ENCODE peak calls at places on chromosome 4, in ten cellular contexts. Z is left ventricle myocardium inferior, N is GM20000, F is neural crest cell, K is MCF 10A, X is endothelial cell, I is OCI-LY7, H is lower lobe of right lung, B is ovary, M is uterus. Q is an unnamed sample.

GRCh38 chr4:47373174-47373573 is 90.3 kb downstream of the COMMD8 start:
- DNase-seq in Z (no peak), N (peak; percentile 31), F (no peak), K (no peak), X (no peak), I (no peak), H (no peak), B (no peak), M (no peak), Q (no peak)

GRCh38 chr4:155608231-155608885 is 58.3 kb upstream of the GUCY1A1 start:
- DNase-seq in Z (peak; percentile 24), N (no peak), F (no peak), K (no peak), X (no peak), I (no peak), H (no peak), B (no peak), M (no peak), Q (no peak)

GRCh38 chr4:36244257-36245084 is at the start of gene ARAP2:
- DNase-seq in Z (peak; percentile 33), N (peak; percentile 87), F (no peak), K (peak; percentile 62), X (no peak), I (peak; percentile 73), H (peak; percentile 83), B (peak; percentile 15), M (peak; percentile 56), Q (peak; percentile 50)

GRCh38 chr4:19521151-19521550 is 730.6 kb upstream of the SLIT2 start:
- DNase-seq in Z (no peak), N (no peak), F (no peak), K (no peak), X (no peak), I (no peak), H (no peak), B (no peak), M (no peak), Q (no peak)

GRCh38 chr4:22385615-22386014 is 130.3 kb downstream of the ADGRA3 start:
- DNase-seq in Z (no peak), N (no peak), F (no peak), K (peak; percentile 63), X (no peak), I (no peak), H (no peak), B (no peak), M (no peak), Q (no peak)

GRCh38 chr4:76301068-76301774 is 5.3 kb upstream of the STBD1 start:
- DNase-seq in Z (no peak), N (peak; percentile 87), F (no peak), K (peak; percentile 89), X (no peak), I (no peak), H (no peak), B (no peak), M (no peak), Q (no peak)

GRCh38 chr4:25861951-25862410 is 807 bp downstream of the SEL1L3 start:
- DNase-seq in Z (peak; percentile 14), N (peak; percentile 59), F (no peak), K (peak; percentile 57), X (peak; percentile 29), I (peak; percentile 73), H (peak; percentile 49), B (no peak), M (no peak), Q (no peak)

GRCh38 chr4:56690393-56690971 is 9.4 kb upstream of the HOPX start:
- DNase-seq in Z (no peak), N (no peak), F (no peak), K (no peak), X (no peak), I (no peak), H (no peak), B (no peak), M (no peak), Q (no peak)

GRCh38 chr4:182093431-182093831 is 149.8 kb upstream of the TENM3 start:
- DNase-seq in Z (no peak), N (no peak), F (no peak), K (no peak), X (no peak), I (no peak), H (no peak), B (no peak), M (no peak), Q (no peak)

GRCh38 chr4:146023334-146023967 is 84.8 kb upstream of the ZNF827 start:
- DNase-seq in Z (no peak), N (peak; percentile 26), F (no peak), K (no peak), X (no peak), I (peak; percentile 50), H (no peak), B (no peak), M (no peak), Q (no peak)

GRCh38 chr4:164509951-164510350 is 244.0 kb upstream of the SMIM31 start:
- DNase-seq in Z (no peak), N (no peak), F (no peak), K (peak; percentile 63), X (no peak), I (no peak), H (no peak), B (no peak), M (no peak), Q (no peak)

DNA sequence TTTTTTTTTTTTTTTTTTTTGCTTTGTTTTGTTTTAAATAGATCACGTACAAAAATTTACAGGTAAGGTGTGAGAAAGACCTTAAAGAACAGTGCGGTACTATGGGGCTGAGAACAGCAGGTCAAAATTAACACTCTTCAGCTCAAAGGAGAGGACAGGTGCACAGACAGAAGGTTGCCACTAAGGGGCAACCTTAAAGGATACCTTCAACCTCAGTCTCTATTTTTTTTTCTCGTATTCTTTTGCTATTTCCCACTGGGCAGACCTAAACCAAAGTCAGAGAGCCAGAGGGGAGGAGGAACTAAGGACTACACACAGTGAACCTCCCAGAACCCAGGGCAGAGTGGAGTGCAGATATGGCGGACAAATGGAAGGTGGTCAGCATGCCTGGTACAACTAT is 1984.3 kb upstream of the IGFBP7 start:
- DNase-seq in Z (no peak), N (no peak), F (no peak), K (no peak), X (no peak), I (no peak), H (no peak), B (no peak), M (no peak), Q (no peak)
- TF ChIP-seq CTCF in Z (no peak), N (no peak), F (peak; percentile 18), K (no peak), X (no peak), I (no peak), H (no peak), B (no peak), M (no peak), Q (no peak)

GRCh38 chr4:55438314-55438713 is 42.6 kb downstream of the TMEM165 start:
- DNase-seq in Z (no peak), N (no peak), F (no peak), K (no peak), X (no peak), I (no peak), H (no peak), B (no peak), M (no peak), Q (no peak)

GRCh38 chr4:55437823-55438222 is 42.1 kb downstream of the TMEM165 start:
- DNase-seq in Z (no peak), N (no peak), F (no peak), K (no peak), X (no peak), I (no peak), H (no peak), B (no peak), M (no peak), Q (no peak)

GRCh38 chr4:55437356-55437796 is 41.6 kb downstream of the TMEM165 start:
- DNase-seq in Z (no peak), N (no peak), F (no peak), K (peak; percentile 24), X (no peak), I (no peak), H (no peak), B (no peak), M (no peak), Q (no peak)

GRCh38 chr4:55431710-55432336 is 36.1 kb downstream of the TMEM165 start:
- DNase-seq in Z (no peak), N (no peak), F (no peak), K (no peak), X (no peak), I (no peak), H (no peak), B (no peak), M (no peak), Q (no peak)

DNA sequence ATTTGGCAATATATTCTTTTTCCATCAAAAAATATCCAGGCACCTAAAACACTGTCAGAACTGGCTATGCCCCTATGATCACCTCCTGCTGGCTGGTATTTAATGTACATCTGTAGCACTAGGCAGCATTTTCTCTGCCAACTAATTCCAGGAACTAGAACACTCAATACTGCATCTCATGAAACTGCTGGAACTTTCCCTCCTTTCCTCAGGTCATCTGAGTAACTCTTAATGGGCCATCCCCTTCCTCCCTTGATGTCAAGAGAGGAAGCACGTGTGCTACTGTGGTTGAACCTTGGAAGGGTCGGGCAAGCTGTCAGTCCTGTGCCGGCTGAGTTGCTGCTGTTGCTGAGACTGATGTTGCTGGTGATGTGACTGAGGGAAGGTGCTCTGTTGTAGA is 39.4 kb downstream of the TMEM165 start:
- DNase-seq in Z (no peak), N (peak; percentile 5), F (no peak), K (peak; percentile 30), X (peak; percentile 29), I (no peak), H (no peak), B (no peak), M (no peak), Q (no peak)
- TF ChIP-seq CTCF in Z (no peak), N (no peak), F (peak; percentile 37), K (peak; percentile 33), X (peak; percentile 44), I (no peak), H (no peak), B (no peak), M (peak; percentile 9), Q (no peak)

DNA sequence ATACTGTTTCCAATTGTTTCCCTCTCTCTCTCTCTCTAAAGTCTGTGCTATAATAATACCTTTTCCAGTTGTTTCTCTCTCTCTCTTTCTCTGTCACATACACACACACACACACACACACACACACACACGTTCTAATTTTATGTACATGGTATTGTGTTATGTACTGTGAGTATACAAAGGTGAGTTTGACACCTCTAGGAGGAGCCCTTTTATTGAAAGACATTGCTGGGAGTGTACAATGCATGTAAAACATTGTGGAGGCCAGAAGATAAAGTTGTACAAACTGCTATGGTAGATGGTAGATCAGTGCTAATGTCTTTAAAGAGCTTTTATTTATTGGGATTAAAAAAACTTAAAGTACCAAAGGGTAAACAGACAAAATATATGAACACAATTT is 53.6 kb downstream of the BLTP1 start:
- DNase-seq in Z (no peak), N (no peak), F (no peak), K (peak; percentile 7), X (no peak), I (peak; percentile 4), H (no peak), B (no peak), M (no peak), Q (no peak)
- TF ChIP-seq CTCF in Z (no peak), N (no peak), F (no peak), K (peak; percentile 19), X (no peak), I (peak; percentile 50), H (no peak), B (no peak), M (no peak), Q (no peak)

DNA sequence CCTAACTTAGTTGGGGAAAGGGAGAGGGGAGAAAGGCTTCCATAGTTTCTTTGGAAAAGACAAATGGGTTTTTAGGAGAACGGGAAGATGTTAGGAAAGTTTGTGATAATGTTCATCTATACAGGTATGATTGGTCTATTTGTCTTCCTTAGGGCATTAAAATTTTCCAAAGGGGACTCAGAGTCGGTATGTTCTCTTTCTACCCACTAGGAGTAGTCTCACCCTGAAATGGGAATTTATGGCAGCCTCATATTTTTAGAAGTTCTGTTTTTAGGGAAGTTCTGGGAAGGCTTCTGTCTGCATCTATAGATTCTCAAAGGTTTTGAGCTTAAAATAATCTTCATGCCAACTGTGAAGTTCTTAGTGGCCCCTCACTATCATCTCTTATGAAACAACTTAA is 637.3 kb downstream of the ADGRL3 start:
- DNase-seq in Z (no peak), N (no peak), F (no peak), K (no peak), X (no peak), I (no peak), H (no peak), B (no peak), M (no peak), Q (no peak)
- TF ChIP-seq CTCF in Z (no peak), N (no peak), F (no peak), K (no peak), X (no peak), I (no peak), H (no peak), B (no peak), M (no peak), Q (no peak)

Q was measured in CD14-positive monocyte.